ENCODE peak calls at places on chromosome 7, in seven cellular contexts. Y is uterus, Z is heart left ventricle, S is esophagus muscularis mucosa, Q is IMR-90, E is stomach, M is H54. V is an unnamed sample.

GRCh38 chr7:1567082-1567771 is 2.6 kb downstream of the PSMG3 start:
- DNase-seq in Y (no peak), Z (no peak), S (no peak), Q (peak; percentile 79), E (peak; percentile 68), M (peak; percentile 99), V (no peak)

GRCh38 chr7:80918406-80918805 is 445 bp downstream of the SEMA3C start:
- DNase-seq in Y (no peak), Z (no peak), S (no peak), Q (no peak), E (no peak), M (no peak), V (no peak)

GRCh38 chr7:19051767-19052375 is 65.6 kb downstream of the TWIST1 start:
- DNase-seq in Y (no peak), Z (peak; percentile 24), S (no peak), Q (peak; percentile 38), E (peak; percentile 37), M (no peak), V (no peak)

GRCh38 chr7:94296886-94297285 is 97.8 kb upstream of the COL1A2 start:
- DNase-seq in Y (no peak), Z (no peak), S (no peak), Q (no peak), E (no peak), M (no peak), V (no peak)

GRCh38 chr7:129176853-129177369 is 11.5 kb upstream of the SMO start:
- DNase-seq in Y (no peak), Z (no peak), S (no peak), Q (no peak), E (no peak), M (no peak), V (no peak)

GRCh38 chr7:116788542-116789197 is 73.7 kb upstream of the CAPZA2 start:
- DNase-seq in Y (no peak), Z (no peak), S (no peak), Q (peak; percentile 58), E (no peak), M (no peak), V (no peak)

GRCh38 chr7:98203261-98203963 is 7.8 kb upstream of the BHLHA15 start:
- DNase-seq in Y (no peak), Z (no peak), S (no peak), Q (no peak), E (no peak), M (no peak), V (peak; percentile 82)

GRCh38 chr7:23067271-23067670 is 38.3 kb upstream of the KLHL7 start:
- DNase-seq in Y (no peak), Z (no peak), S (no peak), Q (peak; percentile 62), E (no peak), M (no peak), V (no peak)

GRCh38 chr7:41491313-41491712 is 211.6 kb downstream of the INHBA start:
- DNase-seq in Y (no peak), Z (no peak), S (no peak), Q (peak; percentile 86), E (no peak), M (no peak), V (no peak)

GRCh38 chr7:73307436-73307835 is 1.2 kb downstream of the NSUN5 start:
- DNase-seq in Y (no peak), Z (no peak), S (no peak), Q (no peak), E (no peak), M (no peak), V (no peak)

GRCh38 chr7:106177295-106177690 is 65.2 kb upstream of the SYPL1 start:
- DNase-seq in Y (no peak), Z (no peak), S (no peak), Q (peak; percentile 24), E (no peak), M (no peak), V (no peak)

GRCh38 chr7:92435542-92435941 is 11.7 kb upstream of the GATAD1 start:
- DNase-seq in Y (no peak), Z (no peak), S (no peak), Q (no peak), E (no peak), M (no peak), V (no peak)

GRCh38 chr7:1694981-1695511 is 25.0 kb downstream of the ELFN1 start:
- DNase-seq in Y (peak; percentile 7), Z (no peak), S (no peak), Q (no peak), E (no peak), M (no peak), V (no peak)

DNA sequence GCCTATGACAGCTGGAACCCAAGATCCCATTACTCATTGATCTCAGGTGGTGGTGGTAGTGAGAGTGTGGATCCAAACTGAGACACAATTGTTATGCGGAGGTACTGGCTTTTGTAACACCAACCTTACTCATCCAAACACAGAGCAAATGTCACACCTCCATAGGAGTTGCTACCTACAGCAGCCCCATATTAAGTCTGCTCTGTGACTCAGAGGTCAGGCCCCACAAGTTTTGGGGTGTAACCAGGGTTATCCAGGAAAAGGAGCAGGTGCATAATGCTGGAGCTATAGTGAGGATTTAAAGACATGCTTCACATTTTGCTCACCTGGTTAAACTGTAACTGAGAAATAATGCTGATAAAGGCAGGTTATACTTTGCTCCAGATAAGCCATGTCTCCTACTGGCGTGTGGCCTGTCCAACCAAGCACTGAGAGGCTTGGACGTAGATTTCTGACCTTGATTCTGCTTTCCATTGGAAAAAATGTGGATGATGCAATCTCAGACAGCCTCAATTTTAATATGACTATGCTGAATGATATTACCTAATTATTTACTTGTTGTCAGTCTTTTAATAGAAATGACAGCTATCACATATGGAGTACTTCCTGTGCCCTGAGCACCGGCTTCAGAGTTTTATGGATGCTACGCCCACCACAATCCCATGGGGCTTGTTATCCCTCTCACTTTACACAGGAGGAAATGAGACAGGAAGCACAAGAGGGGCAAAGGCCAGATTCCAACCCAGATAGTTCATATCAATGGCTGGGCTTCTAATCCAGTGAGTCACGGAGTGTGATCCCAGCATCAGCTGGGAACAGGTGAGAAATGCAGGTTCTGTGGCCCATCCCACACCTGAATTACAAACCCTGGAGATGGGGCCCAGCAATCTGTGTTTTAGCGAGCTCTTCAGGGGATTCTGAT is 181.3 kb downstream of the CHN2 start:
- DNase-seq in Y (no peak), Z (no peak), S (no peak), Q (no peak), E (peak; percentile 68), M (no peak), V (no peak)
- TF ChIP-seq POLR2A in Y (no peak), Z (no peak), S (no peak), Q (no peak), E (no peak), M (no peak), V (no peak)

DNA sequence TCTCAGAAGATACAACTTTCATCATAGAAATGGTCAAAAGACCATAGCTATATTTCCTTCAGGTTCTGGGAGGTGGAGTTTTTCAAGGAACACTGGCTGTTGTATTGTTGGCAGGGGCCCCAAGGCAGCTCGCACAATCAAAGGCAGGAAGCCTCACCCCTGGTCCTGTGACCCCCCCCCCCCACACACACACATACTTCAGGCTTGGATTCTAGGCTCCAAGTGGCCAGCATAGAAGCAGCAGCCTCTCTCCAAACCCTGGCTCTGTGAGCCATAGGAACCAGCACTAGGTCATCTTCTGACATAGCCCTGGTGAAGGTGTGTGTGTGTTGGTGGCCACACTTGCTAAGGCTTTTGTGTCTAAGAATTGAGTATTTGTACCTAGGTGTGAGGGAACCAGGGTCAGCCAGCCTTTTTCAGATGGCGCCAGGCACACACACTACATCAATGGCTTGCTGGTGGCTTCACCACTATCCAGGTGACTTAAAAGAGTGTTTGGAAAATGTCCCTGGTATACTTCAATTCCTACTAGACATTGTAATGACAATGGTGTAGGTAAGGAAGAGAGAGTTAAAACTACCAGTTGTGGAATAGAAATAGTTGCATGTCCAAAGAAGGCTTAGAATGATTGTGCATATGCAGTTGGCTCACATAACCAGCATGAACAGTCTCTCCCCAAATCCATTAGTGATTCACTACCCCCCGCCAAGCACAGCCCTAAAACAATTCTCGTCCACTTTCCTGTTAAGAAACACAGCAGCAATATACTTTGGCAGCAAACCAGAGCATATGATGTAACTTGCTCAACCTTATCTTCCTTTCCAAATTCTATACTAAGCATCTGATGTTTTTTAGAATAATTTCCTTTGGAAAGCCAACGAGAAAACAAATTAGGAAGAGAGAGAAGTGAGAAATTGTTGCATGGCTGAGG is 91.3 kb downstream of the AVL9 start:
- DNase-seq in Y (peak; percentile 28), Z (peak; percentile 74), S (no peak), Q (peak; percentile 96), E (no peak), M (peak; percentile 67), V (no peak)
- TF ChIP-seq POLR2A in Y (no peak), Z (no peak), S (no peak), Q (no peak), E (no peak), M (no peak), V (no peak)

GRCh38 chr7:16758634-16759602 is 5.4 kb downstream of the TSPAN13 start:
- DNase-seq in Y (no peak), Z (no peak), S (no peak), Q (no peak), E (no peak), M (no peak), V (no peak)

GRCh38 chr7:16754869-16755317 is 1.3 kb downstream of the TSPAN13 start:
- DNase-seq in Y (no peak), Z (no peak), S (no peak), Q (no peak), E (no peak), M (no peak), V (no peak)

GRCh38 chr7:16755397-16755796 is 1.8 kb downstream of the TSPAN13 start:
- DNase-seq in Y (no peak), Z (no peak), S (no peak), Q (peak; percentile 36), E (no peak), M (no peak), V (no peak)

GRCh38 chr7:16753102-16753931 is at the start of gene TSPAN13:
- DNase-seq in Y (peak; percentile 30), Z (peak; percentile 88), S (no peak), Q (peak; percentile 25), E (peak; percentile 94), M (peak; percentile 93), V (no peak)

GRCh38 chr7:16753932-16754571 is 497 bp downstream of the TSPAN13 start:
- DNase-seq in Y (no peak), Z (peak; percentile 56), S (no peak), Q (peak; percentile 10), E (peak; percentile 50), M (no peak), V (no peak)
- TF ChIP-seq POLR2A in Y (no peak), Z (no peak), S (no peak), Q (no peak), E (no peak), M (no peak), V (no peak)

DNA sequence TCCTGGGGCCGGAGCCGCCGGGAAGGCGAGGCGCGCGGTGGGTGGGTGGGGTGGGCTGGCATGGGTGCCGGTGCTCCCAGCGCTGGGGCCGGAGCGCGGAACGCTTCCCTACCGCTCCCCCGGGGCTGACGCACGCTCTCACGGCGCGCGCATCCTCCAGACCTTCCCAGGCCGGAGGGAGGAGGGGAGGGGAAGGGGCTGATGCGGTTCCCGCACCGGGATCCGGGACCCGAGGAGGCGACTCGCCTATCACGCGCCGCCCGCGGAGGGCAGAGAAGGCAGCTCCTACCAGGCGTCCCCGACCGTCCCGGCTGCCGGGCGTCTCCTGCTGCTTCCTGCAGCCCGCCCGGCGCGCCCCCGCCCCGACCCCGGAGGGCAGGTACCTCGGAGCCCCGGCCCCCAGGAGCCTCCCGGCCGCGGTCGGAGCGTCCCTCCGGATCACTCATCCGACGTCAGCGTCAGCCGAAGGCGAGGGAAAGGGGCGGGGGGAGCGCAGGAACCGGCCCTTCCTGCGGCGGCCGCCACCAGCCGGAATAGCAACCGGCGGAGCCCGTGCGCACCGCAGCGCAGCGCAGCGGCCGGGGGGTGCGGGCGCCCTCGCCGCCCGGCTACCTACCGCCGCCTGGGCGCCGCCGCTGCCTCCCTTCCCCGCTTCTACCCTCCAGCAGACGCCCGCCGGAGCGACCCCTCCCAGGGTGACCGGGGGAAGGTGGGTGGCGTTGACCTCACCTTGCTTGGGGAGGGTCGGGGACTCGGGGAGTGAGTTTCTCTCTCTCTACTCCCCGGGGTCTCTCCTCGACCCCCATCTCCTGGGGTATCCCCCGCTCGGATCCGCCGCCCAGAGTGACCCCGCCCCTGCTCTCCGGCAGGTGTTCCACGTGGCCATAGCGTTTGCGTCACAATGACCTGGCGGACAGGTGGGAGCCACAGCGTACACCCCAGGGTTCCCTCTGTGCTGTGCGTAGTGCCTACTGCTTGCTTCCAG is at the start of gene ICA1:
- DNase-seq in Y (peak; percentile 24), Z (peak; percentile 89), S (no peak), Q (no peak), E (peak; percentile 78), M (peak; percentile 62), V (no peak)
- TF ChIP-seq POLR2A in Y (no peak), Z (peak; percentile 76), S (no peak), Q (no peak), E (no peak), M (no peak), V (no peak)

V was measured in vagina.